ENCODE peak calls at places on chromosomes 2 and 18, in four cellular contexts. One of them, this sample, is unnamed.

GRCh38 chr2:85564144-85564563 is 2.9 kb upstream of the GGCX start:
- DNase-seq in GM13977: no peak
- DNase-seq in uterus: no peak
- DNase-seq in MCF 10A: no peak
- DNase-seq in this sample: no peak

GRCh38 chr2:209334188-209335017 is 89.4 kb upstream of the MAP2 start:
- DNase-seq in uterus: peak
- DNase-seq in MCF 10A: peak
- DNase-seq in GM13977: peak
- DNase-seq in this sample: no peak

GRCh38 chr2:99818842-99819241 is 323.5 kb downstream of the AFF3 start:
- DNase-seq in uterus: no peak
- DNase-seq in GM13977: no peak
- DNase-seq in MCF 10A: peak
- DNase-seq in this sample: no peak

GRCh38 chr2:238120463-238121298 is 17.8 kb upstream of the KLHL30 start:
- DNase-seq in uterus: no peak
- DNase-seq in GM13977: no peak
- DNase-seq in MCF 10A: no peak
- DNase-seq in this sample: no peak

GRCh38 chr2:9326975-9327374 is 96.4 kb downstream of the ITGB1BP1 start:
- DNase-seq in MCF 10A: no peak
- DNase-seq in uterus: no peak
- DNase-seq in GM13977: no peak
- DNase-seq in this sample: no peak

GRCh38 chr18:52402814-52403213 is 62.8 kb downstream of the DCC start:
- DNase-seq in GM13977: no peak
- DNase-seq in MCF 10A: no peak
- DNase-seq in uterus: no peak
- DNase-seq in this sample: no peak

GRCh38 chr2:190088917-190089316 is 26.4 kb upstream of the MSTN start:
- DNase-seq in GM13977: peak
- DNase-seq in MCF 10A: peak
- DNase-seq in uterus: peak
- DNase-seq in this sample: no peak

GRCh38 chr18:37674570-37674969 is 109.0 kb upstream of the CELF4 start:
- DNase-seq in uterus: no peak
- DNase-seq in MCF 10A: peak
- DNase-seq in GM13977: no peak
- DNase-seq in this sample: no peak

GRCh38 chr18:22840606-22841144 is 92.5 kb upstream of the RBBP8 start:
- DNase-seq in MCF 10A: no peak
- DNase-seq in GM13977: no peak
- DNase-seq in uterus: no peak
- DNase-seq in this sample: no peak

GRCh38 chr18:36496022-36496421 is 198.5 kb downstream of the FHOD3 start:
- DNase-seq in uterus: no peak
- DNase-seq in MCF 10A: no peak
- DNase-seq in GM13977: no peak
- DNase-seq in this sample: no peak

GRCh38 chr2:172208881-172209325 is 106.2 kb upstream of the DLX2 start:
- DNase-seq in uterus: no peak
- DNase-seq in MCF 10A: peak
- DNase-seq in GM13977: no peak
- DNase-seq in this sample: no peak

GRCh38 chr2:25853038-25853638 is 25.1 kb downstream of the ASXL2 start:
- DNase-seq in MCF 10A: no peak
- DNase-seq in GM13977: no peak
- DNase-seq in uterus: no peak
- DNase-seq in this sample: no peak

GRCh38 chr2:25854613-25855012 is 23.7 kb downstream of the ASXL2 start:
- DNase-seq in uterus: no peak
- DNase-seq in GM13977: no peak
- DNase-seq in MCF 10A: no peak
- DNase-seq in this sample: no peak

GRCh38 chr2:25855065-25855464 is 23.2 kb downstream of the ASXL2 start:
- DNase-seq in uterus: no peak
- DNase-seq in GM13977: no peak
- DNase-seq in MCF 10A: no peak
- DNase-seq in this sample: no peak

GRCh38 chr2:25851740-25852503 is 26.4 kb downstream of the ASXL2 start:
- DNase-seq in uterus: no peak
- DNase-seq in GM13977: peak
- DNase-seq in MCF 10A: peak
- DNase-seq in this sample: no peak

DNA sequence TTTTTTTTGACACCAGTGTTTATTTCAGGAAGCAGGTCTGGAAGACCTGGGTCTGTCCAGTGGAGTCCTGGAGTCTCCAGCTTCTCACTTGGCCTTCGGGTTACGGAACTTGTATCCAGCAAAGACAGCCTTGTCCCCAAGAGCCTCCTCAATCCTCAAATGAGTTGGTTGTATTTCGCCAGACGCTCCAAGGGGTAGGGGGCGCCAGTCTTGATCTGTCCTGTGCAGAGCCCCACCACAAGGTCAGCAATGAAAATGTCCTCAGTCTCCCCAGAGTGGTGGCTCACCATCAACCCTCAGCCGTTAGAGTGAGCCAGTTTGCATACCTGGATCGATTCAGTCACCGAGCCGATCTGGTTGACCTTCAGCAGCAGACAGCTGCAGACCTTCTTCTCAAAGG is 21.9 kb downstream of the ASXL2 start:
- DNase-seq in uterus: no peak
- DNase-seq in MCF 10A: no peak
- DNase-seq in GM13977: no peak
- DNase-seq in this sample: no peak
- TF ChIP-seq CTCF in uterus: no peak
- TF ChIP-seq CTCF in MCF 10A: no peak
- TF ChIP-seq CTCF in GM13977: peak
- TF ChIP-seq CTCF in this sample: no peak

GRCh38 chr2:17879137-17879912 is 858 bp downstream of the KCNS3 start:
- DNase-seq in uterus: peak
- DNase-seq in MCF 10A: peak
- DNase-seq in GM13977: peak
- DNase-seq in this sample: no peak
- TF ChIP-seq CTCF in uterus: no peak
- TF ChIP-seq CTCF in MCF 10A: no peak
- TF ChIP-seq CTCF in GM13977: peak
- TF ChIP-seq CTCF in this sample: peak

DNA sequence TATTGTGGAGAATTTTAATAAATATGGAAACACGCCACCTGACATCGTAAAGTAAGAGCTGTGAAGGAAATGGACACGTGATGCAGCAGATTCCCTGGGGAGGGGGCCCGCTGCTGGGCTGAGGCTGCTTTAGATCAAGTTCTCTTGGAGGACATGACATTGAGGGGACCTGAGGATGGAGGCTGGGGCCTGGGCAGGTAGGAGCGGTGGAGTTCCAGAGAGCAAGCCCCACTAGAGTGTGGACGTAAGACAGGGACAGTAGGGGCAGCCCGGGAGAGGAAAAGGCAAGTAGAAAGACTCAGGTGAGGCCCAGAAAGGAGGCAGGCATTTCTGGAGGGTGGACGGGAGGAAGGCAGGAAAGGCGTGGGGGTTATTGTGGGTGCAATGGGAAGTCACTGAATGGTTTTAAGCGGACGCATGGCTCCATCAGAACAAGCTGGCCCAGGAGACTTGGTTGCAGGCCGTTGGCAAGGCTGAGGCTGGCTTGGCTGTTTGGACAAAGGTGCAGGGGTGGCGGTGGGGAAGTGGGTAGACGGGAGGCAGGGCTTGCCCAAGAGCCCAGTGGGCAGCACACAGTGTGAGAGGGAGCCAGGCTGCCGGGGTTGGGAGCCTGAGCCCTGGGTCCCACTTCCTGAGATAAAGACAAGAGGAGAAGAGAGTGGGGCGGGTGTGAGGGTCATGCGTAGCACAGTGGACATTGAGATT is 15.7 kb downstream of the SIGLEC15 start:
- DNase-seq in uterus: no peak
- DNase-seq in GM13977: no peak
- DNase-seq in MCF 10A: no peak
- DNase-seq in this sample: no peak
- TF ChIP-seq CTCF in uterus: no peak
- TF ChIP-seq CTCF in GM13977: no peak
- TF ChIP-seq CTCF in MCF 10A: no peak
- TF ChIP-seq CTCF in this sample: no peak

GRCh38 chr2:83972123-83972522 is 487.0 kb downstream of the SUCLG1 start:
- DNase-seq in GM13977: no peak
- DNase-seq in uterus: no peak
- DNase-seq in MCF 10A: peak
- DNase-seq in this sample: no peak

GRCh38 chr2:83969085-83969484 is 490.0 kb downstream of the SUCLG1 start:
- DNase-seq in uterus: no peak
- DNase-seq in MCF 10A: no peak
- DNase-seq in GM13977: no peak
- DNase-seq in this sample: no peak

GRCh38 chr2:83967854-83968253 is 491.2 kb downstream of the SUCLG1 start:
- DNase-seq in MCF 10A: peak
- DNase-seq in uterus: no peak
- DNase-seq in GM13977: no peak
- DNase-seq in this sample: no peak

GRCh38 chr2:83970262-83970929 is 488.7 kb downstream of the SUCLG1 start:
- DNase-seq in GM13977: no peak
- DNase-seq in MCF 10A: no peak
- DNase-seq in uterus: no peak
- DNase-seq in this sample: no peak

GRCh38 chr2:83971547-83971946 is 487.5 kb downstream of the SUCLG1 start:
- DNase-seq in uterus: no peak
- DNase-seq in MCF 10A: peak
- DNase-seq in GM13977: no peak
- DNase-seq in this sample: no peak
- TF ChIP-seq CTCF in uterus: no peak
- TF ChIP-seq CTCF in MCF 10A: no peak
- TF ChIP-seq CTCF in GM13977: no peak
- TF ChIP-seq CTCF in this sample: no peak

GRCh38 chr18:32576296-32576916 is 105.7 kb upstream of the GAREM1 start:
- DNase-seq in uterus: no peak
- DNase-seq in MCF 10A: peak
- DNase-seq in GM13977: no peak
- DNase-seq in this sample: no peak
- TF ChIP-seq CTCF in uterus: no peak
- TF ChIP-seq CTCF in MCF 10A: no peak
- TF ChIP-seq CTCF in GM13977: peak
- TF ChIP-seq CTCF in this sample: peak